ENCODE peak calls at places on chromosomes 7 and 10, in six cellular contexts. O is mesendoderm, G is mesenchymal stem cell, U is mammary epithelial cell, H is neural progenitor cell, M is colonic mucosa. K is an unnamed sample.

GRCh38 chr10:124648738-124649137 is 95.4 kb downstream of the FAM53B start:
- DNase-seq in O (no peak), G (peak; percentile 94), U (peak; percentile 92), H (no peak), M (peak; percentile 55), K (peak; percentile 64)

GRCh38 chr10:77386833-77387232 is 250.8 kb downstream of the KCNMA1 start:
- DNase-seq in O (no peak), G (peak; percentile 73), U (no peak), H (no peak), M (no peak), K (peak; percentile 75)

GRCh38 chr10:83012866-83013265 is 1126.4 kb upstream of the GHITM start:
- DNase-seq in O (peak; percentile 79), G (peak; percentile 57), U (peak; percentile 48), H (no peak), M (no peak), K (peak; percentile 81)

GRCh38 chr10:122249991-122250750 is 20.9 kb upstream of the BTBD16 start:
- DNase-seq in O (no peak), G (no peak), U (no peak), H (no peak), M (no peak), K (no peak)

GRCh38 chr7:117011419-117012260 is 58.3 kb downstream of the ST7 start:
- DNase-seq in O (peak; percentile 14), G (no peak), U (no peak), H (no peak), M (no peak), K (no peak)

GRCh38 chr7:20787658-20788057 is 972 bp upstream of the SP8 start:
- DNase-seq in O (peak; percentile 80), G (no peak), U (no peak), H (peak; percentile 70), M (no peak), K (no peak)

GRCh38 chr7:151384776-151385625 is 24.8 kb downstream of the WDR86 start:
- DNase-seq in O (peak; percentile 29), G (no peak), U (no peak), H (no peak), M (no peak), K (no peak)

GRCh38 chr10:96745950-96746349 is 25.6 kb upstream of the PIK3AP1 start:
- DNase-seq in O (no peak), G (no peak), U (no peak), H (no peak), M (no peak), K (no peak)

GRCh38 chr7:117995850-117996650 is 122.8 kb upstream of the CTTNBP2 start:
- DNase-seq in O (no peak), G (no peak), U (peak; percentile 79), H (no peak), M (no peak), K (no peak)

GRCh38 chr7:78585958-78586357 is 787.4 kb downstream of the PHTF2 start:
- DNase-seq in O (no peak), G (no peak), U (no peak), H (no peak), M (no peak), K (no peak)

GRCh38 chr7:155289949-155290501 is 7.7 kb upstream of the INSIG1 start:
- DNase-seq in O (no peak), G (no peak), U (no peak), H (no peak), M (no peak), K (no peak)

GRCh38 chr7:15685358-15686181 is 913 bp downstream of the MEOX2 start:
- DNase-seq in O (peak; percentile 38), G (peak; percentile 54), U (peak; percentile 3), H (peak; percentile 58), M (peak; percentile 27), K (peak; percentile 82)

GRCh38 chr10:126057494-126057893 is 161.1 kb downstream of the FANK1 start:
- DNase-seq in O (no peak), G (no peak), U (no peak), H (no peak), M (no peak), K (no peak)
- H3K9ac ChIP-seq in O (no peak overlapping the region), G (no peak overlapping the region), U (no peak overlapping the region), H (no peak overlapping the region), M (no peak overlapping the region), K (no peak overlapping the region)

GRCh38 chr7:112431803-112432202 is 18.5 kb upstream of the IFRD1 start:
- DNase-seq in O (no peak), G (no peak), U (no peak), H (no peak), M (no peak), K (no peak)
- H3K9ac ChIP-seq in O (no peak overlapping the region), G (no peak overlapping the region), U (no peak overlapping the region), H (no peak overlapping the region), M (no peak overlapping the region), K (no peak overlapping the region)

DNA sequence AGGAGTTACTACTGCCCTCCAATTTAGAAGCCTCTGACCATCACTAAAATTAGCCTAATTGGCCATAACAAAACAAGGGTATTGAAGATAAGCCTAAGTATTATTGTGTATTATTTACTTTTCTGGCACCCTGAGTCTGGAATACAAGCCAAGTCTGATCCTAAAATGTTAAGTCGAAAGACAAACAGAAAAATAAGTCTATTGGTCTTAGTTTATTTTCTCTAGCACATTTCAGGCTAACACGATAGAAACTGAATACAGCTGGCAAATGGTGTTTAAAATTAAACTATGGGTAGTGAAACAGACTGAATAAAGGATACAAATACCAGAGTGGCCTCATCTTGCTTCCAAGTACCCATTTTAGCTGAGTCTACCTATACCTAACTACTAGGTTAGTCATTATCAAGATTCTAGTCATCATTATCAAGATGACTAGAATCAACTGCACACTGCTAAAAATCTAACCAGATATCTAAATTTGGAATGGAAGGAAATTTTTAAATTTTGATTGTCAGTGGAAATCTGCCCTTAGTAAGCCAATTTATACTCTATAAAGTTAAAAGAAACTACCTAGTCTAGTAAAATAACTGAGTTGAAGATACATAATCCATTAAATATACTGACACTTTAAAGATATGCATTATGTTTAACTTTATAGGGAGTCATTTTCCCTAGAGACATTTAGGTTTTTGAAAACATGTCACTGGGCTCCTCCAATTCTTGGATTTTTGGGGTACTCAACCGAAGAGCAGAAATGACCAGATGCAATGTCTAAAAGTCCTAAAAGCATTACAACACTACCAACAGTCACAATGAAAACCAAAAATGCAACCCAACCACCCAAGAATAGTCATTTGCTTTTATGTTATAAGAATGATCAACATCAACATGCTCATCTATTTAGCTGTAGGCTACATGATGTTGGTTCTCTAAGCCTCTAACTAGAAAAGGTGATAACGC is 80.9 kb downstream of the NT5C2 start:
- DNase-seq in O (no peak), G (no peak), U (no peak), H (no peak), M (no peak), K (no peak)
- H3K9ac ChIP-seq in O (no peak overlapping the region), G (peak overlapping the region; percentile 17), U (no peak overlapping the region), H (no peak overlapping the region), M (no peak overlapping the region), K (peak overlapping the region; percentile 62)

DNA sequence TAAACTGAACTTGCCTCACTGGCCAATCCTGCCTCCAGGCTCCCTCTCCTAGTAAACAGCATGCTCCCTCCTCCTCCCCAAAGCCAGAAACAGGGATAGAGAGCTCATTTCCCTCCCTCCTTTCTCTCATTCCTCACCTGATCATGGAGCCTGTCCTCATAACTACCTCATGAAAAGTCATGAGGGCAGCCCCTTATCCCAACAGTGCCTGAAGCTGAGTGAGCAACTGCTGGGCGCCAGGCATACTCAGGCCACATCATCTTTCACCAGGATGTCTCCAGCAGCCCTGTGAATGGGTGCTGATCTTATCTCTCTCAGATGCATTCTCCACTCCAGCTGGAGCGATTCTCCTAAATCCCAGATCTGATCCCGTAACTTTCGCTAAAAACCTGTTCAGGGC is 307.2 kb downstream of the PRPF18 start:
- DNase-seq in O (peak; percentile 97), G (no peak), U (peak; percentile 21), H (no peak), M (no peak), K (no peak)
- H3K9ac ChIP-seq in O (no peak overlapping the region), G (no peak overlapping the region), U (no peak overlapping the region), H (no peak overlapping the region), M (no peak overlapping the region), K (no peak overlapping the region)

GRCh38 chr10:29591416-29591968 is 43.3 kb downstream of the SVIL start:
- DNase-seq in O (no peak), G (no peak), U (no peak), H (no peak), M (no peak), K (no peak)

GRCh38 chr10:29590598-29591415 is 44.0 kb downstream of the SVIL start:
- DNase-seq in O (peak; percentile 51), G (peak; percentile 66), U (peak; percentile 62), H (peak; percentile 39), M (peak; percentile 40), K (peak; percentile 80)

GRCh38 chr10:29585488-29585976 is 49.2 kb downstream of the SVIL start:
- DNase-seq in O (peak; percentile 57), G (no peak), U (no peak), H (peak; percentile 85), M (no peak), K (no peak)

GRCh38 chr10:29586509-29586908 is 48.3 kb downstream of the SVIL start:
- DNase-seq in O (no peak), G (no peak), U (no peak), H (no peak), M (no peak), K (no peak)

GRCh38 chr10:29588640-29589421 is 45.9 kb downstream of the SVIL start:
- DNase-seq in O (peak; percentile 86), G (peak; percentile 66), U (peak; percentile 46), H (no peak), M (no peak), K (peak; percentile 71)
- H3K9ac ChIP-seq in O (peak overlapping the region; percentile 22), G (peak overlapping the region; percentile 41), U (no peak overlapping the region), H (no peak overlapping the region), M (no peak overlapping the region), K (peak overlapping the region; percentile 78)

GRCh38 chr7:732556-732955 is 5.5 kb upstream of the PRKAR1B start:
- DNase-seq in O (no peak), G (no peak), U (no peak), H (no peak), M (no peak), K (no peak)
- H3K9ac ChIP-seq in O (no peak overlapping the region), G (no peak overlapping the region), U (no peak overlapping the region), H (no peak overlapping the region), M (no peak overlapping the region), K (no peak overlapping the region)

GRCh38 chr7:140485463-140486265 is 6.4 kb upstream of the MKRN1 start:
- DNase-seq in O (peak; percentile 42), G (no peak), U (peak; percentile 66), H (no peak), M (peak; percentile 75), K (no peak)
- H3K9ac ChIP-seq in O (peak overlapping the region; percentile 53), G (no peak overlapping the region), U (no peak overlapping the region), H (no peak overlapping the region), M (no peak overlapping the region), K (no peak overlapping the region)

GRCh38 chr10:44995914-44996633 is 4.6 kb upstream of the ZNF22 start:
- DNase-seq in O (no peak), G (peak; percentile 64), U (no peak), H (no peak), M (no peak), K (peak; percentile 73)

GRCh38 chr10:44998146-44998631 is 2.5 kb upstream of the ZNF22 start:
- DNase-seq in O (no peak), G (no peak), U (no peak), H (no peak), M (no peak), K (no peak)

GRCh38 chr10:44995581-44995913 is 5.2 kb upstream of the ZNF22 start:
- DNase-seq in O (no peak), G (no peak), U (no peak), H (no peak), M (no peak), K (no peak)

GRCh38 chr10:44994752-44995530 is 5.8 kb upstream of the ZNF22 start:
- DNase-seq in O (no peak), G (no peak), U (no peak), H (no peak), M (no peak), K (no peak)

GRCh38 chr10:44997105-44997748 is 3.5 kb upstream of the ZNF22 start:
- DNase-seq in O (no peak), G (no peak), U (no peak), H (no peak), M (no peak), K (no peak)
- H3K9ac ChIP-seq in O (no peak overlapping the region), G (peak overlapping the region; percentile 69), U (no peak overlapping the region), H (no peak overlapping the region), M (no peak overlapping the region), K (peak overlapping the region; percentile 78)

K was measured in adipocyte.